ENCODE peak calls at places on chromosomes 3 and 15, in seven cellular contexts. J, D, Q, I, F, N and L are unnamed samples.

GRCh38 chr3:144496116-144496835 is 524.7 kb downstream of the DIPK2A start:
- DNase-seq in J (no peak), D (no peak), Q (no peak), I (no peak), F (no peak), N (no peak), L (no peak)

GRCh38 chr15:26615188-26615926 is 157.5 kb downstream of the GABRB3 start:
- DNase-seq in J (no peak), D (no peak), Q (no peak), I (no peak), F (no peak), N (no peak), L (no peak)

GRCh38 chr3:182710557-182711157 is 82.6 kb upstream of the ATP11B start:
- DNase-seq in J (peak), D (no peak), Q (no peak), I (peak), F (no peak), N (peak), L (no peak)

GRCh38 chr15:38389924-38390542 is 63.9 kb upstream of the FAM98B start:
- DNase-seq in J (peak), D (no peak), Q (peak), I (peak), F (peak), N (peak), L (no peak)

GRCh38 chr3:176987901-176988300 is 209.4 kb downstream of the TBL1XR1 start:
- DNase-seq in J (no peak), D (no peak), Q (no peak), I (no peak), F (no peak), N (no peak), L (no peak)

GRCh38 chr15:38073278-38073930 is 139.0 kb downstream of the TMCO5A start:
- DNase-seq in J (no peak), D (no peak), Q (peak), I (no peak), F (no peak), N (peak), L (peak)

GRCh38 chr3:38454179-38454883 is 641 bp downstream of the ACVR2B start:
- DNase-seq in J (no peak), D (no peak), Q (no peak), I (no peak), F (peak), N (peak), L (no peak)

GRCh38 chr3:38190481-38190881 is 25.1 kb downstream of the OXSR1 start:
- DNase-seq in J (no peak), D (no peak), Q (no peak), I (no peak), F (no peak), N (no peak), L (no peak)

GRCh38 chr3:139113231-139113749 is 68.6 kb upstream of the PRR23C start:
- DNase-seq in J (no peak), D (no peak), Q (no peak), I (no peak), F (no peak), N (no peak), L (no peak)

GRCh38 chr3:50749822-50750221 is 75.1 kb downstream of the DOCK3 start:
- DNase-seq in J (no peak), D (no peak), Q (no peak), I (no peak), F (no peak), N (peak), L (no peak)

GRCh38 chr15:36908991-36909390 is 191.4 kb downstream of the MEIS2 start:
- DNase-seq in J (no peak), D (no peak), Q (no peak), I (no peak), F (no peak), N (no peak), L (no peak)

GRCh38 chr3:30696901-30697300 is 90.5 kb downstream of the TGFBR2 start:
- DNase-seq in J (no peak), D (no peak), Q (no peak), I (no peak), F (no peak), N (no peak), L (no peak)

GRCh38 chr3:25831578-25831977 is 41.7 kb downstream of the OXSM start:
- DNase-seq in J (no peak), D (no peak), Q (no peak), I (no peak), F (no peak), N (peak), L (no peak)

GRCh38 chr3:30873667-30874066 is 20.8 kb downstream of the GADL1 start:
- DNase-seq in J (no peak), D (no peak), Q (no peak), I (no peak), F (no peak), N (no peak), L (no peak)

GRCh38 chr3:69828817-69829216 is 89.6 kb downstream of the MITF start:
- DNase-seq in J (no peak), D (no peak), Q (no peak), I (no peak), F (no peak), N (no peak), L (no peak)

GRCh38 chr3:38497026-38497425 is 886 bp downstream of the EXOG start:
- DNase-seq in J (no peak), D (no peak), Q (no peak), I (no peak), F (no peak), N (peak), L (no peak)

GRCh38 chr15:95929232-95929846 is 401.2 kb upstream of the NR2F2 start:
- DNase-seq in J (no peak), D (no peak), Q (no peak), I (no peak), F (no peak), N (no peak), L (no peak)

GRCh38 chr15:28103402-28103801 is 4.3 kb upstream of the OCA2 start:
- DNase-seq in J (no peak), D (no peak), Q (no peak), I (no peak), F (no peak), N (no peak), L (no peak)

GRCh38 chr3:15023249-15023648 is 41.9 kb downstream of the MRPS25 start:
- DNase-seq in J (no peak), D (no peak), Q (no peak), I (no peak), F (no peak), N (no peak), L (no peak)

GRCh38 chr15:32870240-32871033 is 152.6 kb downstream of the GREM1 start:
- DNase-seq in J (no peak), D (no peak), Q (no peak), I (no peak), F (no peak), N (no peak), L (no peak)

GRCh38 chr3:187983484-187984124 is 170.4 kb upstream of the LPP start:
- DNase-seq in J (no peak), D (no peak), Q (no peak), I (no peak), F (no peak), N (no peak), L (no peak)

GRCh38 chr3:73625124-73625665 is 454 bp upstream of the PDZRN3 start:
- DNase-seq in J (peak), D (no peak), Q (no peak), I (no peak), F (no peak), N (peak), L (no peak)

GRCh38 chr3:177427096-177427495 is 229.8 kb upstream of the TBL1XR1 start:
- DNase-seq in J (no peak), D (no peak), Q (no peak), I (no peak), F (peak), N (no peak), L (no peak)

GRCh38 chr3:76345878-76346277 is 560.5 kb upstream of the ZNF717 start:
- DNase-seq in J (no peak), D (no peak), Q (no peak), I (no peak), F (no peak), N (peak), L (no peak)

GRCh38 chr3:57335273-57335938 is 42.9 kb upstream of the ASB14 start:
- DNase-seq in J (no peak), D (no peak), Q (no peak), I (no peak), F (no peak), N (no peak), L (no peak)

GRCh38 chr3:126291537-126291936 is 65.7 kb downstream of the KLF15 start:
- DNase-seq in J (no peak), D (no peak), Q (no peak), I (no peak), F (no peak), N (no peak), L (no peak)

GRCh38 chr3:139630532-139630931 is 47.2 kb downstream of the NMNAT3 start:
- DNase-seq in J (no peak), D (no peak), Q (no peak), I (no peak), F (no peak), N (peak), L (no peak)

GRCh38 chr15:97791824-97792792 is 168.4 kb upstream of the ARRDC4 start:
- DNase-seq in J (no peak), D (no peak), Q (no peak), I (no peak), F (no peak), N (peak), L (no peak)

GRCh38 chr15:74295800-74296199 is 59.7 kb downstream of the CCDC33 start:
- DNase-seq in J (no peak), D (no peak), Q (no peak), I (no peak), F (no peak), N (no peak), L (no peak)

GRCh38 chr15:33852570-33852969 is 115.7 kb upstream of the CHRM5 start:
- DNase-seq in J (no peak), D (no peak), Q (no peak), I (no peak), F (no peak), N (no peak), L (no peak)

GRCh38 chr3:175655366-175655765 is 796.2 kb downstream of the NAALADL2 start:
- DNase-seq in J (no peak), D (no peak), Q (no peak), I (no peak), F (no peak), N (no peak), L (no peak)